ENCODE peak calls at places on chromosomes 5 and 9, in eight cellular contexts. Q, N, X, Z, G, M, S and F are unnamed samples.

GRCh38 chr9:133967024-133967741 is 24.9 kb downstream of the VAV2 start:
- DNase-seq in N (no peak), Z (peak; percentile 40), M (no peak), S (no peak), X (no peak), G (no peak), Q (no peak), F (no peak)

GRCh38 chr9:74001382-74001781 is 495.8 kb upstream of the RORB start:
- DNase-seq in M (no peak), Z (no peak), N (no peak), Q (no peak), G (no peak), X (no peak), S (no peak), F (no peak)

GRCh38 chr5:15366676-15367391 is 133.1 kb upstream of the FBXL7 start:
- DNase-seq in Q (no peak), G (no peak), X (no peak), N (no peak), M (no peak), S (no peak), Z (peak; percentile 84), F (no peak)

GRCh38 chr5:131394128-131394527 is 130.3 kb downstream of the CDC42SE2 start:
- DNase-seq in Z (peak; percentile 63), N (no peak), M (peak; percentile 32), Q (no peak), X (no peak), G (no peak), S (no peak), F (no peak)

GRCh38 chr9:136172412-136173079 is 32.4 kb downstream of the LHX3 start:
- DNase-seq in S (peak; percentile 72), X (no peak), Z (no peak), N (no peak), Q (no peak), G (no peak), M (no peak), F (no peak)

GRCh38 chr5:79416499-79416898 is 97.4 kb downstream of the HOMER1 start:
- DNase-seq in Q (no peak), G (peak; percentile 54), Z (peak; percentile 5), N (no peak), M (no peak), X (no peak), S (no peak), F (no peak)

GRCh38 chr9:61674465-61674864 is 484.6 kb downstream of the SPATA31A7 start:
- DNase-seq in S (no peak), N (no peak), Z (no peak), M (no peak), G (no peak), X (no peak), Q (no peak), F (no peak)

GRCh38 chr5:15499528-15500325 is at the start of gene FBXL7:
- DNase-seq in X (no peak), Z (peak; percentile 87), M (peak; percentile 61), Q (no peak), N (peak; percentile 76), S (peak; percentile 87), G (peak; percentile 80), F (peak; percentile 31)

GRCh38 chr5:23721336-23721735 is 213.9 kb downstream of the PRDM9 start:
- DNase-seq in S (no peak), Q (no peak), M (no peak), Z (no peak), N (no peak), G (no peak), X (no peak), F (no peak)

GRCh38 chr9:133327834-133328484 is 8.0 kb downstream of the SURF6 start:
- DNase-seq in S (no peak), N (no peak), G (no peak), M (no peak), Z (no peak), X (no peak), Q (no peak), F (no peak)

GRCh38 chr5:112977440-112977861 is 853 bp downstream of the DCP2 start:
- DNase-seq in Q (no peak), X (no peak), N (no peak), Z (no peak), M (no peak), S (no peak), G (no peak), F (peak; percentile 6)

GRCh38 chr9:98861881-98862501 is 54.5 kb downstream of the GALNT12 start:
- DNase-seq in Z (peak; percentile 77), G (peak; percentile 28), M (no peak), Q (no peak), S (no peak), X (peak; percentile 97), N (no peak), F (no peak)

GRCh38 chr9:137077010-137077747 is at the start of gene UAP1L1:
- DNase-seq in S (peak; percentile 86), G (peak; percentile 69), N (no peak), X (no peak), Z (peak; percentile 65), Q (no peak), M (peak; percentile 72), F (peak; percentile 38)

GRCh38 chr9:96171749-96172148 is 130.2 kb downstream of the HSD17B3 start:
- DNase-seq in N (no peak), M (no peak), G (no peak), X (no peak), Q (no peak), S (no peak), Z (no peak), F (no peak)

GRCh38 chr5:157049605-157050004 is 9.3 kb downstream of the HAVCR1 start:
- DNase-seq in X (no peak), Q (peak; percentile 10), S (peak; percentile 37), G (no peak), Z (no peak), N (no peak), M (peak; percentile 17), F (no peak)

GRCh38 chr9:110389148-110389783 is 51.6 kb upstream of the TXNDC8 start:
- DNase-seq in S (no peak), M (no peak), G (peak; percentile 18), N (no peak), Z (no peak), Q (no peak), X (no peak), F (no peak)

GRCh38 chr5:38666668-38667498 is 110.4 kb upstream of the LIFR start:
- DNase-seq in M (peak; percentile 43), N (no peak), Q (peak; percentile 19), S (no peak), X (no peak), Z (peak; percentile 74), G (peak; percentile 55), F (peak; percentile 12)

GRCh38 chr5:124748687-124749594 is 2.5 kb upstream of the ZNF608 start:
- DNase-seq in Z (peak; percentile 95), S (peak; percentile 81), G (peak; percentile 98), N (peak; percentile 61), X (no peak), M (peak; percentile 92), Q (peak; percentile 92), F (peak; percentile 93)

GRCh38 chr9:84970432-84970831 is 300.9 kb downstream of the NTRK2 start:
- DNase-seq in M (no peak), X (no peak), S (no peak), Q (no peak), G (no peak), Z (no peak), N (no peak), F (no peak)

GRCh38 chr5:174245506-174245905 is 200.0 kb downstream of the NSG2 start:
- DNase-seq in S (no peak), Q (no peak), M (no peak), N (no peak), Z (no peak), G (peak; percentile 86), X (no peak), F (no peak)